ENCODE peak calls at places on chromosomes 1 and 21, in four cellular contexts. I is cardiac muscle cell, V is foreskin fibroblast, Q is astrocyte of the spinal cord. M is an unnamed sample.

GRCh38 chr1:41349361-41350054 is 11.7 kb upstream of the FOXO6 start:
- DNase-seq in I (no peak), V (no peak), Q (no peak), M (no peak)

GRCh38 chr1:170414989-170415733 is 116.8 kb upstream of the GORAB start:
- DNase-seq in I (peak), V (peak), Q (peak), M (peak)

GRCh38 chr1:160629286-160630210 is 17.3 kb downstream of the SLAMF1 start:
- DNase-seq in I (no peak), V (no peak), Q (no peak), M (no peak)

GRCh38 chr1:187837787-187838186 is 1009.0 kb downstream of the PLA2G4A start:
- DNase-seq in I (no peak), V (no peak), Q (no peak), M (no peak)

GRCh38 chr1:235953801-235954200 is 87.1 kb upstream of the LYST start:
- DNase-seq in I (peak), V (peak), Q (peak), M (peak)

GRCh38 chr1:163897401-163898169 is 575.8 kb downstream of the NUF2 start:
- DNase-seq in I (peak), V (peak), Q (no peak), M (peak)

GRCh38 chr1:39105061-39105840 is 79.1 kb downstream of the NDUFS5 start:
- DNase-seq in I (peak), V (peak), Q (peak), M (peak)

GRCh38 chr1:77282187-77282865 is 507 bp downstream of the AK5 start:
- DNase-seq in I (no peak), V (peak), Q (peak), M (peak)

GRCh38 chr1:206551296-206551984 is 44.1 kb downstream of the RASSF5 start:
- DNase-seq in I (no peak), V (no peak), Q (no peak), M (no peak)

GRCh38 chr1:2575801-2576663 is 10.5 kb upstream of the PRXL2B start:
- DNase-seq in I (no peak), V (no peak), Q (no peak), M (no peak)

GRCh38 chr1:165773324-165773965 is 4.8 kb upstream of the TMCO1 start:
- DNase-seq in I (peak), V (peak), Q (peak), M (peak)

GRCh38 chr1:3292051-3292722 is 162.3 kb upstream of the ARHGEF16 start:
- DNase-seq in I (no peak), V (no peak), Q (no peak), M (no peak)

GRCh38 chr1:8670371-8670818 is 147.0 kb downstream of the RERE start:
- DNase-seq in I (peak), V (no peak), Q (no peak), M (no peak)

GRCh38 chr1:245566952-245567351 is 412.2 kb downstream of the KIF26B start:
- DNase-seq in I (no peak), V (no peak), Q (no peak), M (peak)

GRCh38 chr1:201406831-201407406 is 7.8 kb upstream of the LAD1 start:
- DNase-seq in I (no peak), V (no peak), Q (no peak), M (no peak)

GRCh38 chr1:113903496-113904291 is 905 bp downstream of the AP4B1 start:
- DNase-seq in I (no peak), V (no peak), Q (no peak), M (no peak)

GRCh38 chr1:147201276-147201675 is 23.9 kb downstream of the FMO5 start:
- DNase-seq in I (no peak), V (no peak), Q (no peak), M (no peak)

GRCh38 chr1:89952021-89952995 is 42.6 kb upstream of the ZNF326 start:
- DNase-seq in I (peak), V (peak), Q (peak), M (peak)

GRCh38 chr1:89954401-89954800 is 40.5 kb upstream of the ZNF326 start:
- DNase-seq in I (no peak), V (no peak), Q (no peak), M (no peak)

GRCh38 chr1:89955311-89955710 is 39.6 kb upstream of the ZNF326 start:
- DNase-seq in I (no peak), V (no peak), Q (no peak), M (no peak)

GRCh38 chr1:89953929-89954328 is 41.0 kb upstream of the ZNF326 start:
- DNase-seq in I (no peak), V (no peak), Q (no peak), M (no peak)

GRCh38 chr1:89953072-89953626 is 41.8 kb upstream of the ZNF326 start:
- DNase-seq in I (peak), V (peak), Q (peak), M (peak)
- TF ChIP-seq CTCF in I (no peak), V (no peak), Q (peak), M (peak)

GRCh38 chr1:246624091-246624490 is 57.8 kb downstream of the CNST start:
- DNase-seq in I (no peak), V (no peak), Q (no peak), M (no peak)
- H3K4me3 ChIP-seq in I (no peak), V (no peak), Q (no peak), M (no peak)

GRCh38 chr1:15287035-15287434 is 40.0 kb downstream of the FHAD1 start:
- DNase-seq in I (no peak), V (no peak), Q (no peak), M (no peak)

GRCh38 chr1:15289251-15289651 is 42.2 kb downstream of the FHAD1 start:
- DNase-seq in I (no peak), V (no peak), Q (no peak), M (no peak)

GRCh38 chr1:15287591-15287990 is 40.6 kb downstream of the FHAD1 start:
- DNase-seq in I (no peak), V (no peak), Q (no peak), M (no peak)

GRCh38 chr1:15286452-15286851 is 39.4 kb downstream of the FHAD1 start:
- DNase-seq in I (no peak), V (no peak), Q (no peak), M (no peak)

GRCh38 chr1:15288173-15288926 is 41.3 kb downstream of the FHAD1 start:
- DNase-seq in I (no peak), V (no peak), Q (no peak), M (no peak)
- TF ChIP-seq CTCF in I (no peak), V (no peak), Q (peak), M (no peak)

GRCh38 chr21:43731476-43731875 is 12.5 kb downstream of the PDXK start:
- DNase-seq in I (no peak), V (no peak), Q (no peak), M (no peak)

GRCh38 chr21:43726686-43727570 is 8.0 kb downstream of the PDXK start:
- DNase-seq in I (no peak), V (no peak), Q (no peak), M (no peak)

GRCh38 chr21:43723648-43724047 is 4.7 kb downstream of the PDXK start:
- DNase-seq in I (no peak), V (no peak), Q (no peak), M (no peak)

GRCh38 chr21:43728467-43729390 is 9.8 kb downstream of the PDXK start:
- DNase-seq in I (peak), V (peak), Q (peak), M (peak)

GRCh38 chr21:43727571-43728466 is 8.9 kb downstream of the PDXK start:
- DNase-seq in I (peak), V (peak), Q (no peak), M (peak)
- H3K4me3 ChIP-seq in I (peak), V (peak), Q (no peak), M (peak)

DNA sequence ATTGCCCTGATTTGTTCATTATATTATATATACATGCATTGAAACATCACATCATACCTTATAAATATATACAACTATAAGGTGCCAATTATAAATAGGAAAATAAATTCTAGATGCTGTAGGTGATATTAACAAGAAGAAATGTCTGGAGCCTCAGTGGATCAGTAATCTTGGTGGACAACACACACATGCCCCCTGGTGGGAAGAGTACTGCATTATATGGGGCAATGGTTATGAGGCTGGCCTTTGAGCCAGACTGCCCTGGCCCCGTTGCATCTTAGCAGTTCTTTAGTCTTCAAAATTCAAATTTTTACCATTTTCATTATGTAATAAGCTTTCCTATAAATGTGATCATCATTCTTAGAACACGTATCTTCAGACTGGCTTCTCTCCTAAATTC is 335.0 kb upstream of the GREM2 start:
- DNase-seq in I (peak), V (peak), Q (peak), M (peak)
- TF ChIP-seq CTCF in I (peak), V (peak), Q (peak), M (peak)

GRCh38 chr1:90996742-90997413 is 25.0 kb downstream of the ZNF644 start:
- DNase-seq in I (no peak), V (no peak), Q (no peak), M (no peak)
- H3K4me3 ChIP-seq in I (no peak), V (no peak), Q (no peak), M (no peak)

GRCh38 chr1:29332204-29332603 is 95.9 kb downstream of the PTPRU start:
- DNase-seq in I (peak), V (peak), Q (peak), M (peak)
- TF ChIP-seq CTCF in I (peak), V (peak), Q (peak), M (peak)

GRCh38 chr21:46111193-46111571 is 13.3 kb downstream of the COL6A2 start:
- DNase-seq in I (no peak), V (no peak), Q (no peak), M (no peak)
- H3K4me3 ChIP-seq in I (no peak), V (no peak), Q (no peak), M (no peak)

GRCh38 chr1:68819190-68819829 is 322.4 kb upstream of the DEPDC1 start:
- DNase-seq in I (peak), V (no peak), Q (peak), M (peak)
- TF ChIP-seq CTCF in I (peak), V (no peak), Q (peak), M (peak)